ENCODE peak calls at places on chromosomes 16 and 17, in six cellular contexts. W, R, T, H, D and M are unnamed samples.

GRCh38 chr16:85036398-85037049 is 8.9 kb downstream of the KIAA0513 start:
- DNase-seq in W (no peak), R (no peak), T (no peak), H (no peak), D (no peak), M (peak)

GRCh38 chr17:80793851-80794267 is 197.8 kb upstream of the CHMP6 start:
- DNase-seq in W (no peak), R (no peak), T (no peak), H (no peak), D (no peak), M (no peak)

GRCh38 chr17:324151-324571 is 28.4 kb downstream of the RPH3AL start:
- DNase-seq in W (no peak), R (no peak), T (no peak), H (no peak), D (no peak), M (no peak)

GRCh38 chr16:51982715-51983680 is 563.9 kb downstream of the TOX3 start:
- DNase-seq in W (peak), R (no peak), T (peak), H (no peak), D (no peak), M (peak)

GRCh38 chr17:56678249-56679144 is 85.0 kb downstream of the NOG start:
- DNase-seq in W (no peak), R (no peak), T (no peak), H (no peak), D (no peak), M (no peak)

GRCh38 chr17:47959825-47960655 is 2.4 kb upstream of the PRR15L start:
- DNase-seq in W (no peak), R (no peak), T (no peak), H (no peak), D (no peak), M (no peak)

GRCh38 chr17:8785547-8786412 is 13.4 kb downstream of the MFSD6L start:
- DNase-seq in W (peak), R (peak), T (peak), H (peak), D (peak), M (peak)

GRCh38 chr17:77363821-77364361 is 223.1 kb downstream of the SEC14L1 start:
- DNase-seq in W (peak), R (peak), T (no peak), H (no peak), D (no peak), M (no peak)

GRCh38 chr16:89122322-89122831 is 28.7 kb downstream of the ACSF3 start:
- DNase-seq in W (no peak), R (peak), T (no peak), H (no peak), D (peak), M (peak)

GRCh38 chr17:9529033-9529748 is 46.4 kb downstream of the STX8 start:
- DNase-seq in W (peak), R (no peak), T (no peak), H (no peak), D (no peak), M (no peak)

GRCh38 chr17:49223517-49224197 is 6.9 kb downstream of the PHOSPHO1 start:
- DNase-seq in W (no peak), R (peak), T (peak), H (no peak), D (peak), M (no peak)

GRCh38 chr16:22369221-22369811 is 5.1 kb downstream of the CDR2 start:
- DNase-seq in W (peak), R (no peak), T (no peak), H (no peak), D (no peak), M (no peak)

GRCh38 chr16:637081-638018 is 1.2 kb upstream of the METTL26 start:
- DNase-seq in W (peak), R (peak), T (peak), H (no peak), D (peak), M (no peak)

GRCh38 chr17:66272699-66273390 is 29.6 kb upstream of the PRKCA start:
- DNase-seq in W (peak), R (no peak), T (no peak), H (no peak), D (no peak), M (no peak)

GRCh38 chr17:73658821-73659220 is 14.6 kb upstream of the SDK2 start:
- DNase-seq in W (no peak), R (no peak), T (no peak), H (no peak), D (no peak), M (no peak)

GRCh38 chr17:79541451-79541850 is 69.4 kb downstream of the RBFOX3 start:
- DNase-seq in W (no peak), R (no peak), T (no peak), H (no peak), D (no peak), M (no peak)

GRCh38 chr17:9389116-9389515 is 186.5 kb downstream of the STX8 start:
- DNase-seq in W (peak), R (no peak), T (no peak), H (no peak), D (no peak), M (no peak)

GRCh38 chr16:87531418-87531817 is 38.6 kb upstream of the ZCCHC14 start:
- DNase-seq in W (no peak), R (no peak), T (no peak), H (no peak), D (no peak), M (no peak)

GRCh38 chr16:49548571-49548970 is 175.0 kb downstream of the C16orf78 start:
- DNase-seq in W (no peak), R (no peak), T (no peak), H (no peak), D (no peak), M (no peak)

GRCh38 chr16:64137976-64138375 is 983.9 kb downstream of the CDH11 start:
- DNase-seq in W (no peak), R (no peak), T (no peak), H (no peak), D (no peak), M (peak)

GRCh38 chr17:66555605-66556004 is 253.2 kb downstream of the PRKCA start:
- DNase-seq in W (no peak), R (no peak), T (no peak), H (no peak), D (no peak), M (no peak)

GRCh38 chr17:47800686-47801085 is 20.9 kb downstream of the OSBPL7 start:
- DNase-seq in W (no peak), R (no peak), T (no peak), H (no peak), D (no peak), M (no peak)

GRCh38 chr16:28623172-28623711 is 13.4 kb upstream of the SULT1A1 start:
- DNase-seq in W (peak), R (peak), T (peak), H (no peak), D (no peak), M (peak)

GRCh38 chr16:75244844-75245758 is 6.3 kb downstream of the BCAR1 start:
- DNase-seq in W (peak), R (peak), T (peak), H (peak), D (no peak), M (no peak)